ENCODE peak calls at places on chromosomes 6 and 20, in ten cellular contexts. L is progenitor cell of endocrine pancreas; Y is lower lobe of right lung; Q is K562; F is GM12865; I is suprapubic skin; A is psoas muscle; J is left ventricle myocardium inferior; C is CD4-positive, alpha-beta T cell; X is upper lobe of right lung. O is an unnamed sample.
A peak's percentile ranks its signal among the peaks of the same experiment; 100 is the strongest.

GRCh38 chr6:169858293-169858934 is 107.0 kb downstream of the ERMARD start:
- DNase-seq in L (no peak), Y (no peak), Q (no peak), F (no peak), I (no peak), A (no peak), J (no peak), C (no peak), X (peak; percentile 60), O (no peak)

GRCh38 chr20:57785720-57786119 is 75.9 kb upstream of the PMEPA1 start:
- DNase-seq in L (no peak), Y (no peak), Q (no peak), F (no peak), I (peak; percentile 37), A (no peak), J (no peak), C (no peak), X (no peak), O (no peak)

GRCh38 chr6:24936641-24937317 is 1.0 kb upstream of the RIPOR2 start:
- DNase-seq in L (no peak), Y (no peak), Q (no peak), F (peak; percentile 94), I (no peak), A (no peak), J (no peak), C (no peak), X (no peak), O (no peak)

GRCh38 chr6:156872903-156873302 is 95.7 kb downstream of the ARID1B start:
- DNase-seq in L (no peak), Y (no peak), Q (no peak), F (no peak), I (no peak), A (no peak), J (no peak), C (no peak), X (no peak), O (no peak)

GRCh38 chr20:37226889-37227288 is 34.7 kb downstream of the GHRH start:
- DNase-seq in L (no peak), Y (no peak), Q (no peak), F (no peak), I (peak; percentile 57), A (peak; percentile 25), J (peak; percentile 60), C (no peak), X (no peak), O (no peak)

GRCh38 chr6:30101423-30101938 is 11.4 kb downstream of the TRIM31 start:
- DNase-seq in L (no peak), Y (no peak), Q (no peak), F (no peak), I (no peak), A (no peak), J (no peak), C (no peak), X (no peak), O (no peak)

GRCh38 chr6:38370653-38371311 is 268.9 kb downstream of the BTBD9 start:
- DNase-seq in L (no peak), Y (no peak), Q (no peak), F (no peak), I (no peak), A (no peak), J (no peak), C (no peak), X (no peak), O (no peak)

GRCh38 chr20:19683168-19683567 is 74.9 kb upstream of the RIN2 start:
- DNase-seq in L (no peak), Y (no peak), Q (no peak), F (no peak), I (no peak), A (no peak), J (no peak), C (no peak), X (no peak), O (no peak)

GRCh38 chr6:111076024-111076680 is 11.2 kb upstream of the SLC16A10 start:
- DNase-seq in L (no peak), Y (no peak), Q (no peak), F (no peak), I (no peak), A (no peak), J (no peak), C (no peak), X (no peak), O (no peak)

DNA sequence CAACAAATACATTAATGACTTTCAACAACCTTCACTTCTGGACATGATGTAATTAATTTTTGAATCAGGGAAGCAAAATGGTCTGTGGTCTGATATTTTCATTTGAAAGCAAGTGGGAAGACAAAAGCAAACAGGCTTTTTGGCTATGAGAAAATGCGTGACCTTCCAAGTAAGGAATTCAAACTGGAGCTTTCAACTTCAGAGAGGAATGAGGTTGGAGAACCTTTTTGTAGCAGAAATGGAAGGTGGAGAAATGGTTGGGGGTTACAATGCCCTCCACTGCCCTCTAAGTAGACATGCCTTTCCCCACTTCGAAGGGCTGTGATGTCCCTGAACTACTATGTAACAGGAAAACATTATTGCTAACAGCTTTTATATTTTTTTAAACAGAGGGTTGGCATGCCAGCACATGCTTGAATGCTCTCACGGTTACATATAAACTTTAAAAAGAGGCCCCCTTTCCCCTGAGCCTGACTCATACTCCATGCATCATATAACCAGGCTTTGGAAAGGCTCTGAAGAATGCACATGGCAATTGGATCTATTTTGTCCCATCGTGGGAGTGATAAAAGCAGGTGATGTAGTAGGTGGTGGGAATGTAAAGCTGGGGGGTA is 203.7 kb upstream of the CITED2 start:
- DNase-seq in L (no peak), Y (no peak), Q (no peak), F (no peak), I (no peak), A (no peak), J (no peak), C (no peak), X (no peak), O (peak; percentile 79)
- TF ChIP-seq CTCF in L (no peak), Y (no peak), Q (no peak), F (no peak), I (no peak), A (no peak), J (no peak), C (no peak), X (no peak), O (no peak)

DNA sequence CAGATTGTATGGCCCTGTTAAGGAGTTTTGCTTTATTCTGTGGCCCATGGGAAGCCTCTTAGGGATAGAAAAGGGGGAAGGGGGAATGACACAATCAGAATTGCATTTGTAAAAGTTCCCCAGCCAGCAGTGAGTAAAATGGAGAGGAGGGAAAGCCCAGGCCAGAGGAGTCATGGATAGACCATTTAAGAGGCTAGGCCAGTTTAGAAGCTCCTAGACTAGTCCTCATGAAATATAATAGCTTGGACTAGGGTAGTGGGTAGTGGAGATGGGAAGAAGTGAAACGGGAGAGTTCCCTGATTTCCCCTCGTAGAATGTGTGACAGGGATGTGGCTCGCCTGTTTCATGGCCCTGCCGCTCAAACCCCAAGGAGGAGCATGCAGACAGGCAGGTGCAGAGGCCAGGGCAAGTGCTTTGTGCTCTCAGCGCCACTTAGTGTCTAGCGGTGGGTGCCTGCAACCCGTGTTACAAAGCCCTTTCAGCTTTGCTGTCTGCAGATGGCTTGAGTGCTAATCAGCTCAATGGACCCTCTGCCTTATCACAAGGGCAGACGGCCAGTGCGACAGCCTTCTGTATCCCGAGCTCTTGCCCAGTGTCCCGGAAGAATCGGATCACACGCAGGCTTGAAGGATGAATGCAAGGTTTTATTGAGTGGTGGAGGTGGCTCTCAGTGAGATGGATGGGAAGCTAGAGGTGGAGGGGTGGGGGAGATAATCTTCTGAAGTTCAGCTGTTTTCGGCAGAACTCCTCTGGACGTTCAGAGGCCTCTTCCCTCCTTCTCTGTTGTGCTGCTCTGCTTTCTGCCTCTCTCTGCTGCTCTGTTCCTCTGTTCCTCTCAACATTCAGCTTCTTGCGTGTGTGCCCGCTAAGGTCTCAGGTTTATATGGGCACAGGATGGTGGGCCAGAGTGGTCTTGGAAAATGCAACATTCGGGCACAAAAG is 141.1 kb downstream of the CEP57L1 start:
- DNase-seq in L (peak; percentile 15), Y (peak; percentile 48), Q (peak; percentile 50), F (peak; percentile 41), I (no peak), A (no peak), J (no peak), C (no peak), X (no peak), O (no peak)
- TF ChIP-seq CTCF in L (peak; percentile 34), Y (no peak), Q (peak; percentile 65), F (peak; percentile 20), I (no peak), A (no peak), J (peak; percentile 34), C (no peak), X (no peak), O (peak; percentile 35)

GRCh38 chr6:149162924-149163323 is 154.6 kb upstream of the TAB2 start:
- DNase-seq in L (no peak), Y (no peak), Q (no peak), F (no peak), I (no peak), A (no peak), J (no peak), C (no peak), X (no peak), O (no peak)

GRCh38 chr6:149166324-149166723 is 151.2 kb upstream of the TAB2 start:
- DNase-seq in L (no peak), Y (no peak), Q (no peak), F (no peak), I (no peak), A (no peak), J (no peak), C (no peak), X (no peak), O (no peak)

GRCh38 chr6:149166747-149167146 is 150.8 kb upstream of the TAB2 start:
- DNase-seq in L (no peak), Y (no peak), Q (no peak), F (no peak), I (no peak), A (no peak), J (no peak), C (no peak), X (no peak), O (no peak)

GRCh38 chr6:149160943-149161342 is 156.6 kb upstream of the TAB2 start:
- DNase-seq in L (no peak), Y (no peak), Q (no peak), F (no peak), I (no peak), A (no peak), J (no peak), C (no peak), X (no peak), O (no peak)

GRCh38 chr6:149164199-149164745 is 153.2 kb upstream of the TAB2 start:
- DNase-seq in L (no peak), Y (no peak), Q (no peak), F (no peak), I (no peak), A (no peak), J (no peak), C (no peak), X (no peak), O (no peak)
- TF ChIP-seq CTCF in L (no peak), Y (no peak), Q (no peak), F (no peak), I (no peak), A (no peak), J (no peak), C (no peak), X (no peak), O (no peak)

GRCh38 chr6:34062815-34063214 is 83.1 kb downstream of the GRM4 start:
- DNase-seq in L (no peak), Y (no peak), Q (no peak), F (no peak), I (no peak), A (no peak), J (no peak), C (no peak), X (no peak), O (no peak)
- TF ChIP-seq CTCF in L (peak; percentile 30), Y (no peak), Q (peak; percentile 39), F (peak; percentile 10), I (no peak), A (no peak), J (no peak), C (no peak), X (no peak), O (peak; percentile 24)